ENCODE peak calls at places on chromosome 11, in seven cellular contexts. M is HCT116, C is Peyer's patch, K is esophagus squamous epithelium, Y is A549, V is body of pancreas, S is IMR-90. L is an unnamed sample.

GRCh38 chr11:115391598-115391997 is 112.6 kb downstream of the CADM1 start:
- DNase-seq in M (no peak), C (no peak), K (no peak), Y (no peak), V (no peak), S (peak), L (no peak)

GRCh38 chr11:111923351-111923788 is 4.7 kb downstream of the C11orf52 start:
- DNase-seq in M (no peak), C (no peak), K (no peak), Y (no peak), V (no peak), S (peak), L (no peak)

GRCh38 chr11:45336136-45336535 is 50.0 kb upstream of the SYT13 start:
- DNase-seq in M (no peak), C (no peak), K (no peak), Y (no peak), V (no peak), S (no peak), L (no peak)

GRCh38 chr11:127106938-127107337 is 106.4 kb upstream of the KIRREL3 start:
- DNase-seq in M (no peak), C (no peak), K (no peak), Y (no peak), V (peak), S (no peak), L (no peak)

GRCh38 chr11:114440121-114440860 is 1.0 kb downstream of the REXO2 start:
- DNase-seq in M (no peak), C (no peak), K (no peak), Y (no peak), V (no peak), S (peak), L (no peak)

GRCh38 chr11:5620606-5621521 is 3.9 kb upstream of the TRIM34 start:
- DNase-seq in M (no peak), C (no peak), K (no peak), Y (peak), V (peak), S (peak), L (no peak)

GRCh38 chr11:83681045-83681781 is 395.0 kb upstream of the CCDC90B start:
- DNase-seq in M (no peak), C (no peak), K (no peak), Y (no peak), V (no peak), S (no peak), L (no peak)

GRCh38 chr11:69817265-69818236 is 1.7 kb downstream of the FGF3 start:
- DNase-seq in M (no peak), C (no peak), K (no peak), Y (peak), V (no peak), S (no peak), L (no peak)

GRCh38 chr11:115984228-115984627 is 480.0 kb upstream of the CADM1 start:
- DNase-seq in M (no peak), C (no peak), K (no peak), Y (no peak), V (no peak), S (no peak), L (no peak)

GRCh38 chr11:10494636-10495463 is 39.8 kb downstream of the AMPD3 start:
- DNase-seq in M (no peak), C (no peak), K (no peak), Y (no peak), V (no peak), S (no peak), L (no peak)

GRCh38 chr11:64053699-64054098 is 18.0 kb downstream of the FLRT1 start:
- DNase-seq in M (no peak), C (no peak), K (no peak), Y (no peak), V (no peak), S (peak), L (no peak)

GRCh38 chr11:68430384-68430783 is 30.2 kb upstream of the PPP6R3 start:
- DNase-seq in M (no peak), C (no peak), K (no peak), Y (no peak), V (no peak), S (no peak), L (no peak)

GRCh38 chr11:284081-285020 is 4.6 kb upstream of the PGGHG start:
- DNase-seq in M (no peak), C (peak), K (no peak), Y (no peak), V (no peak), S (no peak), L (no peak)

GRCh38 chr11:111422494-111423249 is 43.6 kb upstream of the POU2AF1 start:
- DNase-seq in M (peak), C (peak), K (no peak), Y (peak), V (peak), S (peak), L (peak)

GRCh38 chr11:128520886-128521696 is 66.3 kb downstream of the ETS1 start:
- DNase-seq in M (no peak), C (no peak), K (no peak), Y (no peak), V (no peak), S (no peak), L (no peak)

GRCh38 chr11:103929168-103929903 is 107.1 kb upstream of the DDI1 start:
- DNase-seq in M (no peak), C (no peak), K (no peak), Y (no peak), V (no peak), S (no peak), L (no peak)

GRCh38 chr11:824292-824880 is 3.3 kb upstream of the CRACR2B start:
- DNase-seq in M (no peak), C (no peak), K (no peak), Y (no peak), V (peak), S (no peak), L (peak)

GRCh38 chr11:92225563-92226308 is 1.1 kb downstream of the FAT3 start:
- DNase-seq in M (no peak), C (no peak), K (no peak), Y (no peak), V (no peak), S (no peak), L (no peak)

GRCh38 chr11:8265681-8266241 is 2.1 kb upstream of the LMO1 start:
- DNase-seq in M (no peak), C (peak), K (no peak), Y (peak), V (no peak), S (no peak), L (no peak)

GRCh38 chr11:120808616-120809050 is 215.3 kb upstream of the TBCEL start:
- DNase-seq in M (no peak), C (no peak), K (no peak), Y (no peak), V (no peak), S (no peak), L (no peak)

GRCh38 chr11:39247570-39248137 is 2211.8 kb downstream of the LRRC4C start:
- DNase-seq in M (no peak), C (no peak), K (no peak), Y (no peak), V (no peak), S (no peak), L (no peak)

GRCh38 chr11:106399075-106399500 is 321.6 kb downstream of the AASDHPPT start:
- DNase-seq in M (peak), C (no peak), K (no peak), Y (peak), V (peak), S (peak), L (no peak)

GRCh38 chr11:21511835-21512440 is 680.9 kb upstream of the ANO5 start:
- DNase-seq in M (peak), C (peak), K (no peak), Y (peak), V (peak), S (no peak), L (peak)

GRCh38 chr11:833849-834311 is 1.1 kb downstream of the CD151 start:
- DNase-seq in M (no peak), C (no peak), K (no peak), Y (no peak), V (no peak), S (no peak), L (peak)

GRCh38 chr11:35390737-35391682 is 28.3 kb downstream of the SLC1A2 start:
- DNase-seq in M (no peak), C (peak), K (no peak), Y (peak), V (peak), S (peak), L (peak)

GRCh38 chr11:110087820-110088534 is 5.2 kb upstream of the ZC3H12C start:
- DNase-seq in M (no peak), C (no peak), K (no peak), Y (no peak), V (no peak), S (peak), L (no peak)

GRCh38 chr11:47917643-47918369 is 62.6 kb upstream of the PTPRJ start:
- DNase-seq in M (peak), C (peak), K (peak), Y (peak), V (peak), S (peak), L (peak)
- TF ChIP-seq POLR2A in M (no peak), C (no peak), K (no peak), Y (no peak), V (peak), S (no peak), L (no peak)

GRCh38 chr11:124405611-124406010 is 6.8 kb upstream of the OR8B3 start:
- DNase-seq in M (no peak), C (no peak), K (no peak), Y (no peak), V (no peak), S (peak), L (no peak)

GRCh38 chr11:124398924-124399323 is at the start of gene OR8B3:
- DNase-seq in M (no peak), C (no peak), K (no peak), Y (no peak), V (no peak), S (no peak), L (no peak)

DNA sequence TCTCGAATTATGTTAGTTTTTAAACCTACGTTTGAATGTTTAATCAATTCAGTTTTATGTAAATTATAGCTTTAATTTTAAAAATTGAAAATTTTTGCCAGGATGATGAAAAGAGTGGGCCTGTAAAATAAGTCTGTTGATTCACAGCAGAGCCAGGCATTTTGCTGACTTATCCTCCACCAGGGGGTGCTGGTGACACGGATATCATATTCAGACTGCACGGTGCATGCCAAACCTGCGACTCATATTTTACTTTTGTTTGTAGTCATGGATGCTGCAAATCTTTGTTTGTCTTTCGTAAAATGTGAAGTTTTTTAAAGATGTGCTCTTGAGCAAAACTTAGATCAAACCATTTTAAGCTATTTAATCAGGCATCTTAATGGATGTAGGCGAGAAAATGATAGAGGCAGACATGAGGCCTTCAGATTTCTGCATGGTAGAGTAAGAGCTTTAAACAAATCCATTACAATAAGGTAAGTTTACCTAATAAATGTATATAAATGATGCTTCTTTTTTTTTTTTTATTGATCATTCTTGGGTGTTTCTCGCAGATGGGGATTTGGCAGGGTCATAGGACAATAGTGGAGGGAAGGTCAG is 3.6 kb upstream of the OR8B3 start:
- DNase-seq in M (peak), C (peak), K (no peak), Y (peak), V (peak), S (peak), L (peak)
- TF ChIP-seq CTCF in M (peak), C (peak), K (peak), Y (peak), V (peak), S (peak), L (peak)

DNA sequence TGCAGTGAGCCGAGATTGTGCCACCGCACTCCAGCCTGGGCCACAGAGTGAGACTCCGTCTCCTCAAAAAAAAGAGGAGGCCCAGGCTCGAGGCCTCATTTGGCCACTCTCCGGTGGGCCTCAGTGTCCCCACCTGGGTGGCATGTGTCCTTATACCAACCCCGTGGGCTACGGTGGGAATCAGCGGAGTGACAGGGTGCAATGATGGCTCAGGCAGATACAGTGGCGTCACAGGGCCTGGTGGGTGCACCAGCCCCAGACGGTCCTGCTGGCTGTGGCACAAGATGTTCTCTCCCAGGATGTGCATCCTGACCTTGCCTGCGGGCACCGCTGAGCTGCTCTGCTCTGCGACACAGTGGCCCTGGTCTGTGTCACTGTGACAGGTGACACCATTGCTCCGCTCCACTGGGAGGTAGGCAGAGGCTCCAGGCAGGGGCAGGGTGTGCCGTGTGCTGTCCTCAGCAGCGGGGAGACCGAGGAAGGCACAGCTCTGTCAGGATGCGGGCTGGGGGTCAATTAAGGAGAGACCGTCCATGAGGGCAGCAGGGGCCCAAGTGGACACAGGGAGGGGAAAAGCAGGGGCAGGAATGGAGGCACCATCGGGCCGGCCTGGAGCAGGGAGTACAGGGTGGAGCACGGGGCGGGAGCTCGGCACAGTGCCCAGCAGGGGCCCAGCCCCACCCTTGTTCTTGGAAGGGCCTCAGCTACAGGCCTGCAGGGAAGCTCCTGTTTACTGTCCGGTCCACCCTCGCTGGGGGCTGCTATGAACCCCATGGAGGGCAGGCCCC is 21.7 kb upstream of the TH start:
- DNase-seq in M (no peak), C (no peak), K (no peak), Y (no peak), V (no peak), S (no peak), L (peak)
- H3K27ac ChIP-seq in M (no peak), C (no peak), K (no peak), Y (no peak), V (no peak), S (no peak), L (no peak)

GRCh38 chr11:12026331-12027211 is 18.1 kb upstream of the DKK3 start:
- DNase-seq in M (no peak), C (no peak), K (no peak), Y (no peak), V (no peak), S (no peak), L (no peak)
- TF ChIP-seq POLR2A in M (no peak), C (no peak), K (no peak), Y (no peak), V (no peak), S (no peak), L (no peak)

L was measured in transverse colon.